ENCODE peak calls at places on chromosomes 1 and 21, in six cellular contexts. U is right cardiac atrium; L is CD8-positive, alpha-beta T cell; X is CD8-positive, alpha-beta memory T cell; A is tibial artery; D is left ventricle myocardium inferior. B is an unnamed sample. For H3K4me1 and H3K9me3, the result is how much of the 10 kb centered on the place peaks cover.

GRCh38 chr1:11028018-11028417 is 15.6 kb downstream of the TARDBP start:
- DNase-seq in D (no peak), L (no peak), U (no peak), A (no peak), X (no peak), B (no peak)

GRCh38 chr1:228174482-228175315 is 9.1 kb downstream of the IBA57 start:
- DNase-seq in X (no peak), D (no peak), L (peak), U (peak), A (peak), B (no peak)

GRCh38 chr21:42646836-42647235 is 6.6 kb upstream of the PDE9A start:
- DNase-seq in A (no peak), U (peak), D (no peak), L (no peak), X (no peak), B (no peak)

GRCh38 chr21:33047231-33047630 is 21.5 kb downstream of the OLIG2 start:
- DNase-seq in X (no peak), A (no peak), D (no peak), U (peak), L (no peak), B (no peak)

GRCh38 chr1:8985915-8986813 is 40.1 kb downstream of the SLC2A7 start:
- DNase-seq in A (peak), X (no peak), D (peak), U (peak), L (no peak), B (peak)

GRCh38 chr1:151980287-151981177 is 13.1 kb downstream of the S100A10 start:
- DNase-seq in X (no peak), U (peak), D (peak), L (no peak), A (peak), B (no peak)

GRCh38 chr1:64092851-64093371 is 110.5 kb upstream of the UBE2U start:
- DNase-seq in D (no peak), X (no peak), U (no peak), A (no peak), L (no peak), B (no peak)

GRCh38 chr1:117754061-117754969 is 148.5 kb downstream of the TENT5C start:
- DNase-seq in X (peak), D (no peak), A (no peak), U (peak), L (peak), B (peak)

GRCh38 chr1:33715195-33715811 is 148.6 kb upstream of the HMGB4 start:
- DNase-seq in A (no peak), L (no peak), X (no peak), D (no peak), U (no peak), B (no peak)

GRCh38 chr1:111242805-111243523 is 15.5 kb downstream of the CHI3L2 start:
- DNase-seq in L (no peak), X (no peak), A (no peak), U (no peak), D (peak), B (no peak)

GRCh38 chr1:74775735-74776134 is 42.8 kb downstream of the TYW3 start:
- DNase-seq in A (no peak), U (no peak), D (no peak), X (no peak), L (no peak), B (no peak)

GRCh38 chr1:97192872-97193572 is 471.4 kb downstream of the PTBP2 start:
- DNase-seq in X (no peak), U (no peak), D (no peak), A (no peak), L (no peak), B (peak)

GRCh38 chr1:89274431-89274857 is 1.8 kb upstream of the GBP5 start:
- DNase-seq in A (no peak), L (no peak), U (no peak), D (no peak), X (no peak), B (no peak)

GRCh38 chr1:204493882-204494280 is 724 bp downstream of the PIK3C2B start:
- DNase-seq in D (peak), X (peak), L (peak), A (peak), U (peak), B (peak)

GRCh38 chr1:214335567-214335966 is 54.6 kb downstream of the SMYD2 start:
- DNase-seq in U (no peak), A (no peak), X (no peak), D (no peak), L (no peak), B (no peak)

GRCh38 chr1:229759037-229759435 is 133.0 kb downstream of the URB2 start:
- DNase-seq in A (no peak), X (no peak), L (no peak), D (no peak), U (no peak), B (no peak)

GRCh38 chr1:173920868-173921267 is 3.7 kb upstream of the SERPINC1 start:
- DNase-seq in U (no peak), X (no peak), L (no peak), D (no peak), A (no peak), B (no peak)

GRCh38 chr1:42189931-42190853 is 25.6 kb upstream of the GUCA2A start:
- DNase-seq in L (no peak), X (no peak), D (no peak), A (no peak), U (no peak), B (no peak)

GRCh38 chr1:23809751-23810171 is 9.2 kb upstream of the GALE start:
- DNase-seq in L (peak), A (peak), U (peak), X (peak), D (peak), B (peak)

GRCh38 chr1:33576821-33577599 is 104.6 kb downstream of the ZSCAN20 start:
- DNase-seq in D (no peak), U (no peak), X (no peak), L (no peak), A (no peak), B (no peak)

GRCh38 chr1:91916811-91917460 is 31.0 kb upstream of the TGFBR3 start:
- DNase-seq in X (no peak), D (no peak), L (no peak), A (no peak), U (no peak), B (no peak)

GRCh38 chr21:21952566-21952965 is 954.4 kb downstream of the NCAM2 start:
- DNase-seq in D (no peak), A (no peak), U (no peak), X (no peak), L (no peak), B (no peak)

GRCh38 chr1:88890790-88891317 is 513 bp downstream of the GTF2B start:
- DNase-seq in L (peak), X (peak), A (no peak), U (no peak), D (no peak), B (no peak)

GRCh38 chr1:50841791-50842387 is 118.2 kb downstream of the FAF1 start:
- DNase-seq in U (no peak), L (no peak), X (no peak), A (no peak), D (no peak), B (no peak)

GRCh38 chr1:73801912-73802429 is 396.0 kb downstream of the LRRIQ3 start:
- DNase-seq in L (no peak), A (no peak), U (no peak), D (no peak), X (no peak), B (no peak)

GRCh38 chr1:54416435-54416834 is 10.2 kb upstream of the SSBP3 start:
- DNase-seq in U (no peak), D (no peak), L (no peak), A (no peak), X (no peak), B (no peak)

GRCh38 chr1:241411776-241412338 is 54.9 kb upstream of the RGS7 start:
- DNase-seq in U (no peak), A (no peak), L (no peak), X (no peak), D (no peak), B (no peak)

GRCh38 chr1:172321429-172321828 is 99.1 kb upstream of the C1orf105 start:
- DNase-seq in D (no peak), U (no peak), X (no peak), L (no peak), A (peak), B (no peak)

GRCh38 chr1:224106568-224107281 is 7.2 kb upstream of the FBXO28 start:
- DNase-seq in L (no peak), X (no peak), A (no peak), D (no peak), U (no peak), B (no peak)

GRCh38 chr1:202860744-202861419 is 28.1 kb downstream of the RABIF start:
- DNase-seq in D (peak), X (peak), L (peak), U (peak), A (no peak), B (peak)

GRCh38 chr21:29904359-29905282 is 35.2 kb downstream of the GRIK1 start:
- DNase-seq in L (no peak), A (no peak), D (no peak), X (no peak), U (no peak), B (no peak)

GRCh38 chr1:200670215-200671118 is 760 bp upstream of the DDX59 start:
- DNase-seq in D (no peak), X (no peak), L (no peak), U (no peak), A (no peak), B (peak)

GRCh38 chr1:35164893-35165292 is 28.1 kb downstream of the SFPQ start:
- DNase-seq in D (no peak), L (no peak), X (no peak), A (no peak), U (no peak), B (no peak)

GRCh38 chr1:77039739-77040138 is 172.5 kb downstream of the ST6GALNAC5 start:
- DNase-seq in X (no peak), U (no peak), L (no peak), D (no peak), A (no peak), B (peak)

GRCh38 chr1:86994061-86994460 is 79.6 kb downstream of the HS2ST1 start:
- DNase-seq in U (no peak), L (no peak), X (no peak), A (no peak), D (no peak), B (no peak)

GRCh38 chr1:212161231-212161781 is 123.9 kb upstream of the PPP2R5A start:
- DNase-seq in D (no peak), X (no peak), U (no peak), A (no peak), L (no peak), B (no peak)

DNA sequence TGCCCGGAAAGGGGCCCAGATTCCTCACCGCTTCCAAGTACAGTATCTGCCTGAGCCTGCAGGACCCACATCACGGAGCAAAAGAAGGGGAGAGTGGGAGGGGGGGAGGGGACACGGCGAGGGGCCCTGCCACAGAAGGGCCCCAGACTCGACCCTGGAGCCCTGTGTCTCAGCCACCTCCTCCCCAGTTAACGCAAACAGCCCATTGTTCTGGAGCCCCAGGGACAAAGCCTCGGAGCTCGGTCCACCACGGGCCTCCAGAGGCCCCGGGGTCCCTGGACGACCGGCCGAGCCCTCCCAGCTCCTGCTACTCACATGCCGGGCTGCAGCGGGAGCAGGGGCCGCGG is 512 bp downstream of the MEGF6 start:
- DNase-seq in D (no peak), L (no peak), A (no peak), X (no peak), U (no peak), B (no peak)
- H3K4me3 ChIP-seq in D (peak), L (peak), A (peak), X (no peak), U (peak), B (peak)

GRCh38 chr1:220031290-220031689 is 15.0 kb downstream of the EPRS1 start:
- DNase-seq in X (no peak), A (no peak), L (no peak), D (no peak), U (no peak), B (no peak)
- H3K4me1 ChIP-seq in X (under half), A (under half), L (under half), D (under half), U (under half), B (under half)

GRCh38 chr1:49351744-49352143 is 575.1 kb upstream of the BEND5 start:
- DNase-seq in D (no peak), L (no peak), U (no peak), A (no peak), X (no peak), B (no peak)
- H3K9me3 ChIP-seq in D (under half), L (under half), U (under half), A (under half), X (under half), B (under half)

GRCh38 chr21:34890724-34891609 is 158.1 kb downstream of the RUNX1 start:
- DNase-seq in U (peak), X (no peak), L (no peak), A (peak), D (peak), B (no peak)

GRCh38 chr21:34891610-34891943 is 157.5 kb downstream of the RUNX1 start:
- DNase-seq in L (no peak), D (no peak), A (no peak), U (no peak), X (no peak), B (no peak)

GRCh38 chr21:34892196-34892595 is 156.9 kb downstream of the RUNX1 start:
- DNase-seq in U (no peak), L (no peak), D (no peak), A (no peak), X (no peak), B (no peak)

GRCh38 chr21:34897828-34898227 is 151.3 kb downstream of the RUNX1 start:
- DNase-seq in A (no peak), D (no peak), L (no peak), X (no peak), U (no peak), B (no peak)

GRCh38 chr21:34894401-34894800 is 154.7 kb downstream of the RUNX1 start:
- DNase-seq in L (no peak), U (no peak), A (no peak), D (no peak), X (no peak), B (no peak)
- H3K4me3 ChIP-seq in L (no peak), U (no peak), A (no peak), D (no peak), X (no peak), B (no peak)

GRCh38 chr1:168920456-168921094 is 185.9 kb upstream of the ATP1B1 start:
- DNase-seq in A (no peak), L (no peak), X (no peak), D (no peak), U (no peak), B (no peak)
- H3K4me1 ChIP-seq in A (under half), L (under half), X (under half), D (under half), U (under half), B (under half)

GRCh38 chr1:192524223-192524622 is 51.4 kb upstream of the RGS1 start:
- DNase-seq in D (no peak), X (no peak), A (no peak), U (no peak), L (no peak), B (no peak)

GRCh38 chr1:192521734-192522133 is 53.8 kb upstream of the RGS1 start:
- DNase-seq in L (no peak), U (peak), X (no peak), D (no peak), A (no peak), B (no peak)

GRCh38 chr1:192527950-192528349 is 47.6 kb upstream of the RGS1 start:
- DNase-seq in D (no peak), L (no peak), U (no peak), A (no peak), X (no peak), B (no peak)

GRCh38 chr1:192518700-192519099 is 56.9 kb upstream of the RGS1 start:
- DNase-seq in L (no peak), X (no peak), A (no peak), D (no peak), U (no peak), B (no peak)

DNA sequence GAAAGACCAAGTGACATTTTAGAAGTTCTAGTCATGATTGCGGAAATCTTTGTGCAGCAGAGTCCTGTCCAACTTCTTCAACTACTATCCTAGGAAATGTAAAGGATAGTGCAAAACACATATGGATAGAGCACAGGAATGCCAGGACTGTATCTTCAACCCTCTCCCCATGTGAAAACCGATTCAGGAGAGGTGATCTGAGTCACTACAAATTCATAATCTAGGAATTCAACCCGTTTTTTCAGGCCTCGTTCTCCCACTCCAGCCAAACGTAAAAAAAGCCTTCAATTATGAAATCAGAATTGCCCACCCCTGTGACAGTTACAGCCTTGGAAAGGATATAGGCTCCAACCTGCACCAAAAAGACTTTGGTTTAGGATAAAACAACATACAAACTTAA is 52.9 kb upstream of the RGS1 start:
- DNase-seq in L (no peak), U (no peak), D (no peak), A (no peak), X (no peak), B (no peak)
- H3K9me3 ChIP-seq in L (under half), U (under half), D (under half), A (under half), X (under half), B (under half)

GRCh38 chr1:27568247-27569087 is 35.5 kb downstream of the AHDC1 start:
- DNase-seq in X (peak), A (peak), L (peak), D (peak), U (peak), B (peak)

GRCh38 chr1:27566462-27567182 is 37.3 kb downstream of the AHDC1 start:
- DNase-seq in X (no peak), L (no peak), D (peak), A (no peak), U (no peak), B (no peak)

GRCh38 chr1:27567183-27567526 is 36.8 kb downstream of the AHDC1 start:
- DNase-seq in X (no peak), U (no peak), L (no peak), A (no peak), D (no peak), B (no peak)

GRCh38 chr1:27569088-27569459 is 34.9 kb downstream of the AHDC1 start:
- DNase-seq in A (peak), X (peak), D (no peak), L (no peak), U (no peak), B (no peak)

GRCh38 chr1:27567931-27568246 is 36.1 kb downstream of the AHDC1 start:
- DNase-seq in D (peak), A (no peak), L (no peak), U (no peak), X (no peak), B (no peak)
- H3K4me3 ChIP-seq in D (peak), A (peak), L (peak), U (no peak), X (peak), B (no peak)